ENCODE peak calls at places on chromosomes 7 and 10, in seven cellular contexts. M is neuronal stem cell; L is stimulated activated CD4-positive, alpha-beta T cell treated with anti-CD3 and anti-CD28 coated beads, Interleukin-15, amount 100 ng/mL, for 1 hour; D is activated T-cell treated with anti-CD3 and anti-CD28 coated beads, Interleukin-2, amount 50 U/mL, for 4 hours; O is Calu3; Z is HL-60; A is iris pigment epithelial cell. G is an unnamed sample.

GRCh38 chr10:50350366-50350765 is 99.0 kb upstream of the ASAH2 start:
- DNase-seq in M (no peak), L (no peak), D (no peak), O (no peak), Z (no peak), A (no peak), G (no peak)

GRCh38 chr7:151689196-151689971 is 169.7 kb upstream of the RHEB start:
- DNase-seq in M (no peak), L (no peak), D (no peak), O (peak; percentile 58), Z (no peak), A (no peak), G (peak; percentile 40)

GRCh38 chr7:115676080-115676479 is 354.5 kb downstream of the TFEC start:
- DNase-seq in M (peak; percentile 29), L (no peak), D (no peak), O (peak; percentile 21), Z (no peak), A (peak; percentile 60), G (no peak)

GRCh38 chr7:50842061-50842460 is 59.4 kb upstream of the GRB10 start:
- DNase-seq in M (no peak), L (no peak), D (no peak), O (no peak), Z (no peak), A (no peak), G (no peak)

GRCh38 chr10:124354411-124355382 is 64.0 kb downstream of the OAT start:
- DNase-seq in M (peak; percentile 15), L (no peak), D (no peak), O (peak; percentile 58), Z (peak; percentile 7), A (peak; percentile 80), G (peak; percentile 50)

GRCh38 chr10:92847185-92847864 is 995 bp upstream of the EXOC6 start:
- DNase-seq in M (no peak), L (no peak), D (no peak), O (no peak), Z (peak; percentile 59), A (peak; percentile 92), G (peak; percentile 70)

GRCh38 chr7:116762951-116763350 is 91.0 kb downstream of the MET start:
- DNase-seq in M (no peak), L (no peak), D (no peak), O (no peak), Z (no peak), A (no peak), G (no peak)

GRCh38 chr7:14908697-14909096 is 6.1 kb upstream of the DGKB start:
- DNase-seq in M (no peak), L (no peak), D (no peak), O (no peak), Z (no peak), A (no peak), G (no peak)

GRCh38 chr7:2807846-2808772 is 36.0 kb downstream of the GNA12 start:
- DNase-seq in M (no peak), L (no peak), D (no peak), O (no peak), Z (no peak), A (no peak), G (no peak)

GRCh38 chr10:59865101-59865500 is 41.3 kb downstream of the CCDC6 start:
- DNase-seq in M (no peak), L (no peak), D (no peak), O (peak; percentile 71), Z (peak; percentile 23), A (peak; percentile 65), G (peak; percentile 44)

GRCh38 chr10:6356280-6356793 is 153.6 kb downstream of the PFKFB3 start:
- DNase-seq in M (no peak), L (no peak), D (no peak), O (no peak), Z (no peak), A (no peak), G (no peak)

GRCh38 chr10:95459446-95459845 is 101.7 kb downstream of the SORBS1 start:
- DNase-seq in M (no peak), L (no peak), D (no peak), O (no peak), Z (no peak), A (no peak), G (no peak)

GRCh38 chr10:92103376-92104084 is 180.0 kb downstream of the BTAF1 start:
- DNase-seq in M (no peak), L (no peak), D (no peak), O (no peak), Z (no peak), A (no peak), G (no peak)

GRCh38 chr7:69871213-69871885 is 273.1 kb downstream of the AUTS2 start:
- DNase-seq in M (no peak), L (no peak), D (no peak), O (no peak), Z (no peak), A (peak; percentile 57), G (no peak)

GRCh38 chr7:150931199-150931869 is 46.8 kb downstream of the KCNH2 start:
- DNase-seq in M (no peak), L (no peak), D (no peak), O (no peak), Z (peak; percentile 43), A (no peak), G (peak; percentile 47)

GRCh38 chr7:727104-727805 is at the start of gene PRKAR1B:
- DNase-seq in M (no peak), L (no peak), D (peak; percentile 46), O (peak; percentile 54), Z (peak; percentile 39), A (no peak), G (no peak)

GRCh38 chr7:151756076-151756731 is 120.7 kb downstream of the PRKAG2 start:
- DNase-seq in M (no peak), L (no peak), D (peak; percentile 46), O (peak; percentile 20), Z (peak; percentile 83), A (peak; percentile 77), G (peak; percentile 46)

GRCh38 chr10:14048930-14049613 is 281.7 kb downstream of the FRMD4A start:
- DNase-seq in M (no peak), L (no peak), D (no peak), O (peak; percentile 43), Z (no peak), A (no peak), G (no peak)

GRCh38 chr10:60962946-60963345 is 19.0 kb upstream of the RHOBTB1 start:
- DNase-seq in M (no peak), L (no peak), D (no peak), O (no peak), Z (no peak), A (peak; percentile 77), G (no peak)

GRCh38 chr7:48255046-48255445 is 83.8 kb downstream of the ABCA13 start:
- DNase-seq in M (no peak), L (no peak), D (no peak), O (no peak), Z (no peak), A (peak; percentile 66), G (no peak)

GRCh38 chr10:95756061-95756751 is at the start of gene ENTPD1:
- DNase-seq in M (no peak), L (no peak), D (no peak), O (no peak), Z (peak; percentile 92), A (peak; percentile 55), G (peak; percentile 9)

GRCh38 chr10:12540341-12540781 is 191.0 kb downstream of the CAMK1D start:
- DNase-seq in M (no peak), L (no peak), D (no peak), O (no peak), Z (no peak), A (peak; percentile 16), G (no peak)

GRCh38 chr10:33388805-33389204 is 54.3 kb upstream of the NRP1 start:
- DNase-seq in M (no peak), L (no peak), D (no peak), O (no peak), Z (no peak), A (no peak), G (no peak)

GRCh38 chr10:103748020-103748419 is 107.4 kb downstream of the SH3PXD2A start:
- DNase-seq in M (no peak), L (no peak), D (no peak), O (no peak), Z (no peak), A (no peak), G (no peak)

GRCh38 chr7:96021533-96021932 is 249.2 kb downstream of the DYNC1I1 start:
- DNase-seq in M (no peak), L (no peak), D (no peak), O (no peak), Z (no peak), A (no peak), G (no peak)

GRCh38 chr10:124572751-124573150 is 111.1 kb downstream of the LHPP start:
- DNase-seq in M (no peak), L (no peak), D (no peak), O (no peak), Z (no peak), A (no peak), G (no peak)

GRCh38 chr7:101410743-101411476 is 48.2 kb downstream of the COL26A1 start:
- DNase-seq in M (peak; percentile 80), L (no peak), D (peak; percentile 21), O (peak; percentile 9), Z (peak; percentile 14), A (no peak), G (peak; percentile 42)

GRCh38 chr7:31122649-31123058 is 70.5 kb downstream of the ADCYAP1R1 start:
- DNase-seq in M (peak; percentile 71), L (no peak), D (no peak), O (peak; percentile 82), Z (peak; percentile 70), A (peak; percentile 86), G (peak; percentile 95)